ENCODE peak calls at places on chromosome 16, in six cellular contexts. Z is anterior cingulate cortex; D is stimulated activated CD8-positive, alpha-beta memory T cell treated with anti-CD3 and anti-CD28 coated beads, Interleukin-4, amount 100 ng/mL, for 1 hour; N is LoVo; L is cerebellar nuclear complex; T is sciatic nerve. O is an unnamed sample.

GRCh38 chr16:66481081-66481942 is 54.2 kb downstream of the BEAN1 start:
- DNase-seq in Z (no peak), D (no peak), N (no peak), L (no peak), T (peak), O (no peak)

GRCh38 chr16:23174622-23175021 is 7.9 kb upstream of the SCNN1G start:
- DNase-seq in Z (no peak), D (no peak), N (no peak), L (no peak), T (no peak), O (no peak)

GRCh38 chr16:13557476-13557875 is 362.5 kb upstream of the ERCC4 start:
- DNase-seq in Z (no peak), D (no peak), N (no peak), L (no peak), T (no peak), O (no peak)

GRCh38 chr16:977096-977701 is 4.4 kb upstream of the SOX8 start:
- DNase-seq in Z (peak), D (no peak), N (no peak), L (no peak), T (no peak), O (no peak)

GRCh38 chr16:25012525-25012991 is 2.6 kb downstream of the ARHGAP17 start:
- DNase-seq in Z (no peak), D (no peak), N (peak), L (no peak), T (peak), O (no peak)

GRCh38 chr16:59698341-59698979 is 964.3 kb upstream of the GOT2 start:
- DNase-seq in Z (no peak), D (no peak), N (no peak), L (no peak), T (no peak), O (no peak)

GRCh38 chr16:81931927-81932326 is 79.3 kb downstream of the SDR42E1 start:
- DNase-seq in Z (no peak), D (no peak), N (no peak), L (no peak), T (no peak), O (no peak)

GRCh38 chr16:89981414-89981813 is 32.9 kb downstream of the DEF8 start:
- DNase-seq in Z (no peak), D (no peak), N (no peak), L (no peak), T (no peak), O (no peak)

GRCh38 chr16:24847358-24847664 is 1.5 kb downstream of the SLC5A11 start:
- DNase-seq in Z (no peak), D (no peak), N (no peak), L (no peak), T (no peak), O (no peak)

GRCh38 chr16:84197487-84198128 is 6.7 kb downstream of the ADAD2 start:
- DNase-seq in Z (no peak), D (no peak), N (no peak), L (no peak), T (no peak), O (no peak)

GRCh38 chr16:29154676-29155121 is 169.8 kb downstream of the LAT start:
- DNase-seq in Z (no peak), D (no peak), N (no peak), L (no peak), T (no peak), O (no peak)

GRCh38 chr16:741986-742629 is 1.3 kb upstream of the CIAO3 start:
- DNase-seq in Z (no peak), D (no peak), N (no peak), L (no peak), T (no peak), O (no peak)

GRCh38 chr16:9525037-9525436 is 433.6 kb downstream of the HAPSTR1 start:
- DNase-seq in Z (no peak), D (no peak), N (no peak), L (no peak), T (no peak), O (no peak)

GRCh38 chr16:84863485-84863814 is 43.7 kb downstream of the CRISPLD2 start:
- DNase-seq in Z (no peak), D (no peak), N (no peak), L (no peak), T (no peak), O (no peak)

GRCh38 chr16:11851301-11852091 is at the start of gene RSL1D1:
- DNase-seq in Z (peak), D (peak), N (peak), L (no peak), T (peak), O (peak)

GRCh38 chr16:14564881-14565687 is 65.0 kb downstream of the PARN start:
- DNase-seq in Z (no peak), D (no peak), N (no peak), L (no peak), T (no peak), O (no peak)

GRCh38 chr16:78984324-78984723 is 616.2 kb downstream of the MAF start:
- DNase-seq in Z (no peak), D (no peak), N (peak), L (no peak), T (no peak), O (no peak)

GRCh38 chr16:27718136-27718766 is 168.3 kb downstream of the KATNIP start:
- DNase-seq in Z (no peak), D (no peak), N (no peak), L (no peak), T (no peak), O (no peak)

GRCh38 chr16:84618428-84619102 is 687 bp upstream of the COTL1 start:
- DNase-seq in Z (no peak), D (no peak), N (peak), L (no peak), T (no peak), O (peak)

GRCh38 chr16:84572096-84572495 is 45.8 kb downstream of the COTL1 start:
- DNase-seq in Z (no peak), D (no peak), N (no peak), L (no peak), T (no peak), O (no peak)

GRCh38 chr16:84313921-84314320 is 19.2 kb downstream of the WFDC1 start:
- DNase-seq in Z (no peak), D (no peak), N (no peak), L (no peak), T (no peak), O (no peak)

GRCh38 chr16:2034695-2035430 is 8.2 kb downstream of the NHERF2 start:
- DNase-seq in Z (no peak), D (no peak), N (no peak), L (no peak), T (no peak), O (no peak)

GRCh38 chr16:17474572-17474971 is 3.8 kb upstream of the XYLT1 start:
- DNase-seq in Z (no peak), D (no peak), N (no peak), L (no peak), T (no peak), O (no peak)

GRCh38 chr16:56789360-56789759 is 59.4 kb downstream of the NUP93 start:
- DNase-seq in Z (peak), D (no peak), N (peak), L (no peak), T (no peak), O (no peak)

GRCh38 chr16:68227183-68227793 is 8.6 kb downstream of the ESRP2 start:
- DNase-seq in Z (no peak), D (no peak), N (no peak), L (no peak), T (no peak), O (no peak)

GRCh38 chr16:29862383-29862883 is 593 bp downstream of the CDIPT start:
- DNase-seq in Z (no peak), D (no peak), N (peak), L (no peak), T (no peak), O (no peak)

GRCh38 chr16:83530293-83530692 is 277.5 kb upstream of the HSBP1 start:
- DNase-seq in Z (no peak), D (no peak), N (no peak), L (no peak), T (no peak), O (no peak)

GRCh38 chr16:67243481-67243880 is 3.8 kb downstream of the FHOD1 start:
- DNase-seq in Z (no peak), D (no peak), N (no peak), L (no peak), T (no peak), O (no peak)

GRCh38 chr16:31496670-31497069 is 11.5 kb downstream of the RUSF1 start:
- DNase-seq in Z (no peak), D (no peak), N (no peak), L (no peak), T (no peak), O (no peak)